ENCODE peak calls at places on chromosomes 12 and 14, in six cellular contexts. Q is suprapubic skin, N is fibroblast of gingiva, P is fibroblast of mammary gland, D is NCI-H446, I is NCI-H774. W is an unnamed sample.
A peak's percentile ranks its signal among the peaks of the same experiment; 100 is the strongest.

GRCh38 chr14:98161366-98161765 is 1110.6 kb downstream of the BCL11B start:
- DNase-seq in P (no peak), I (no peak), D (no peak), Q (no peak), N (no peak), W (no peak)

GRCh38 chr12:19744760-19745218 is 305.5 kb downstream of the AEBP2 start:
- DNase-seq in N (peak; percentile 45), D (no peak), I (peak; percentile 53), Q (no peak), P (peak; percentile 69), W (no peak)

GRCh38 chr12:56377310-56377988 is 14.8 kb upstream of the APOF start:
- DNase-seq in Q (no peak), P (peak; percentile 55), I (no peak), D (no peak), N (no peak), W (peak; percentile 38)

GRCh38 chr14:76084374-76084773 is 67.3 kb upstream of the GPATCH2L start:
- DNase-seq in D (no peak), P (no peak), I (no peak), N (no peak), Q (no peak), W (no peak)

GRCh38 chr12:124869011-124869665 is 5.5 kb upstream of the SCARB1 start:
- DNase-seq in I (no peak), N (no peak), D (no peak), Q (no peak), P (no peak), W (no peak)

GRCh38 chr12:47938093-47938492 is 25.3 kb upstream of the TMEM106C start:
- DNase-seq in N (peak; percentile 37), I (no peak), P (peak; percentile 38), Q (no peak), D (no peak), W (no peak)

GRCh38 chr14:77120771-77121743 is 20.5 kb downstream of the ZDHHC22 start:
- DNase-seq in I (no peak), Q (no peak), D (peak; percentile 58), P (no peak), N (no peak), W (peak; percentile 96)

GRCh38 chr14:61154606-61155005 is 126.5 kb downstream of the TMEM30B start:
- DNase-seq in P (no peak), D (no peak), I (no peak), Q (no peak), N (no peak), W (no peak)

GRCh38 chr12:105825141-105825540 is 313.6 kb downstream of the NUAK1 start:
- DNase-seq in I (no peak), P (no peak), D (no peak), Q (no peak), N (no peak), W (no peak)

GRCh38 chr12:109779382-109779781 is 53.8 kb downstream of the TRPV4 start:
- DNase-seq in P (no peak), D (no peak), N (no peak), I (no peak), Q (no peak), W (peak; percentile 58)

GRCh38 chr12:51721281-51721940 is 127.1 kb downstream of the FIGNL2 start:
- DNase-seq in D (no peak), I (no peak), P (peak; percentile 29), N (peak; percentile 39), Q (no peak), W (no peak)

GRCh38 chr14:65169351-65169750 is 67.0 kb upstream of the MAX start:
- DNase-seq in N (peak; percentile 44), D (no peak), I (no peak), P (peak; percentile 93), Q (no peak), W (no peak)

GRCh38 chr14:96139879-96140278 is 64.8 kb upstream of the BDKRB2 start:
- DNase-seq in P (peak; percentile 77), I (no peak), D (no peak), Q (no peak), N (no peak), W (no peak)

GRCh38 chr12:92552412-92553108 is 150.2 kb upstream of the PLEKHG7 start:
- DNase-seq in N (no peak), D (no peak), I (no peak), P (no peak), Q (no peak), W (no peak)

GRCh38 chr12:129186952-129187351 is 333.7 kb downstream of the GLT1D1 start:
- DNase-seq in Q (no peak), I (no peak), N (no peak), P (no peak), D (no peak), W (peak; percentile 72)

GRCh38 chr12:124625867-124626675 is 58.7 kb upstream of the NCOR2 start:
- DNase-seq in D (no peak), P (peak; percentile 89), N (peak; percentile 82), Q (peak; percentile 93), I (no peak), W (no peak)

GRCh38 chr12:105738036-105738435 is 400.7 kb downstream of the NUAK1 start:
- DNase-seq in Q (no peak), I (no peak), D (no peak), N (no peak), P (no peak), W (no peak)

GRCh38 chr14:89440997-89441909 is 24.2 kb upstream of the FOXN3 start:
- DNase-seq in I (no peak), D (no peak), Q (no peak), N (no peak), P (no peak), W (no peak)

GRCh38 chr14:76329150-76329881 is 46.6 kb upstream of the ESRRB start:
- DNase-seq in Q (no peak), D (no peak), N (no peak), I (no peak), P (no peak), W (no peak)

GRCh38 chr12:109289004-109289403 is 20.1 kb downstream of the FOXN4 start:
- DNase-seq in D (peak; percentile 21), P (no peak), N (no peak), Q (no peak), I (no peak), W (no peak)

GRCh38 chr14:103064978-103065377 is 7.6 kb upstream of the CDC42BPB start:
- DNase-seq in D (no peak), N (no peak), P (no peak), I (no peak), Q (no peak), W (no peak)

GRCh38 chr14:71748196-71748595 is 184.0 kb upstream of the RGS6 start:
- DNase-seq in P (no peak), Q (no peak), N (no peak), I (no peak), D (no peak), W (no peak)

GRCh38 chr12:97404549-97404948 is 58.1 kb upstream of the RMST start:
- DNase-seq in P (peak; percentile 25), N (no peak), I (peak; percentile 77), Q (no peak), D (peak; percentile 59), W (peak; percentile 79)

GRCh38 chr14:64935508-64935907 is 7.0 kb downstream of the GPX2 start:
- DNase-seq in Q (no peak), N (no peak), I (no peak), D (no peak), P (no peak), W (no peak)

GRCh38 chr12:33438890-33439586 is 581 bp downstream of the SYT10 start:
- DNase-seq in D (no peak), N (peak; percentile 1), P (peak; percentile 10), Q (no peak), I (peak; percentile 64), W (no peak)

GRCh38 chr12:104619305-104619704 is 162.6 kb downstream of the CHST11 start:
- DNase-seq in I (no peak), N (no peak), Q (no peak), D (no peak), P (no peak), W (no peak)

GRCh38 chr12:3132636-3133409 is 55.6 kb downstream of the TSPAN9 start:
- DNase-seq in Q (no peak), P (peak; percentile 67), D (no peak), N (peak; percentile 22), I (no peak), W (no peak)

GRCh38 chr12:94779520-94779919 is 129.2 kb upstream of the TMCC3 start:
- DNase-seq in I (no peak), N (no peak), P (peak; percentile 82), D (no peak), Q (no peak), W (no peak)

GRCh38 chr14:27190286-27190685 is 592.5 kb upstream of the NOVA1 start:
- DNase-seq in I (no peak), P (peak; percentile 33), D (no peak), N (no peak), Q (no peak), W (no peak)

GRCh38 chr14:86915416-86915815 is 1077.6 kb downstream of the GALC start:
- DNase-seq in N (peak; percentile 21), D (peak; percentile 15), P (no peak), I (no peak), Q (no peak), W (no peak)

GRCh38 chr12:125346361-125346760 is 281.1 kb downstream of the AACS start:
- DNase-seq in I (peak; percentile 4), D (no peak), Q (no peak), P (no peak), N (no peak), W (peak; percentile 84)

GRCh38 chr12:123064885-123065619 is 84.6 kb downstream of the ARL6IP4 start:
- DNase-seq in D (no peak), P (no peak), I (peak; percentile 75), N (no peak), Q (no peak), W (no peak)

W was measured in Karpas-422.